ENCODE peak calls at places on chromosomes 7 and 10, in five cellular contexts. P is mesenchymal stem cell, C is H1, F is neuronal stem cell, R is trophoblast cell. W is an unnamed sample.

GRCh38 chr7:33901199-33901598 is 4.1 kb upstream of the BMPER start:
- DNase-seq in P (no peak), R (no peak), C (no peak), F (no peak), W (no peak)

GRCh38 chr10:97411411-97411810 is 10.3 kb upstream of the RRP12 start:
- DNase-seq in C (no peak), F (no peak), P (no peak), R (no peak), W (no peak)

GRCh38 chr10:74991435-74991834 is 120.0 kb upstream of the SAMD8 start:
- DNase-seq in R (no peak), C (no peak), F (no peak), P (peak; percentile 44), W (no peak)

GRCh38 chr10:89206402-89207180 is 526 bp downstream of the CH25H start:
- DNase-seq in C (peak; percentile 77), P (no peak), F (peak; percentile 8), R (peak; percentile 56), W (peak; percentile 54)

GRCh38 chr10:93481931-93482834 is at the start of gene MYOF:
- DNase-seq in P (peak; percentile 91), F (peak; percentile 54), R (peak; percentile 93), C (peak; percentile 59), W (peak; percentile 61)

GRCh38 chr7:2175514-2175913 is 57.2 kb downstream of the MAD1L1 start:
- DNase-seq in P (peak; percentile 73), R (no peak), C (no peak), F (no peak), W (no peak)

GRCh38 chr7:123533553-123533917 is 860 bp downstream of the IQUB start:
- DNase-seq in C (no peak), F (no peak), R (no peak), P (no peak), W (no peak)

GRCh38 chr10:46234431-46235060 is 52.3 kb upstream of the ANTXRL start:
- DNase-seq in R (no peak), F (no peak), P (no peak), C (peak; percentile 41), W (peak; percentile 21)

GRCh38 chr7:98875501-98875900 is 2.8 kb upstream of the TRRAP start:
- DNase-seq in P (no peak), F (no peak), R (no peak), C (no peak), W (no peak)

GRCh38 chr7:80288175-80289122 is 153.8 kb downstream of the GNAI1 start:
- DNase-seq in F (no peak), C (no peak), R (no peak), P (peak; percentile 63), W (peak; percentile 29)

GRCh38 chr7:142647749-142648148 is 101.5 kb upstream of the PRSS1 start:
- DNase-seq in R (no peak), C (no peak), F (no peak), P (no peak), W (no peak)

GRCh38 chr10:30058570-30059132 is 735 bp downstream of the JCAD start:
- DNase-seq in F (no peak), C (peak; percentile 56), P (peak; percentile 29), R (no peak), W (no peak)

GRCh38 chr7:122198581-122198980 is 54.5 kb upstream of the AASS start:
- DNase-seq in C (no peak), R (peak; percentile 35), F (no peak), P (no peak), W (no peak)

GRCh38 chr10:20598590-20598989 is 298.5 kb downstream of the NEBL start:
- DNase-seq in R (peak; percentile 27), P (peak; percentile 92), C (no peak), F (no peak), W (peak; percentile 65)

GRCh38 chr10:123669901-123670300 is 3.7 kb downstream of the GPR26 start:
- DNase-seq in R (no peak), F (no peak), P (no peak), C (no peak), W (no peak)

GRCh38 chr7:105806592-105807266 is 69.7 kb downstream of the ATXN7L1 start:
- DNase-seq in P (peak; percentile 81), R (no peak), C (no peak), F (no peak), W (no peak)

GRCh38 chr10:69636626-69637550 is 6.8 kb downstream of the FAM241B start:
- DNase-seq in R (no peak), F (no peak), C (no peak), P (no peak), W (peak; percentile 72)

GRCh38 chr10:11036424-11037011 is 18.8 kb downstream of the CELF2 start:
- DNase-seq in C (no peak), P (peak; percentile 50), R (no peak), F (peak; percentile 33), W (peak; percentile 50)

GRCh38 chr7:148567524-148567923 is 23.0 kb upstream of the C7orf33 start:
- DNase-seq in R (no peak), C (no peak), F (no peak), P (no peak), W (no peak)

GRCh38 chr7:28570113-28570969 is 158.0 kb downstream of the CREB5 start:
- DNase-seq in P (no peak), R (peak; percentile 36), F (no peak), C (no peak), W (no peak)

GRCh38 chr10:51832652-51833383 is 133.4 kb upstream of the CSTF2T start:
- DNase-seq in F (no peak), R (peak; percentile 27), C (no peak), P (peak; percentile 72), W (no peak)

GRCh38 chr10:97708976-97709745 is 4.4 kb upstream of the MARVELD1 start:
- DNase-seq in R (peak; percentile 58), P (peak; percentile 75), C (peak; percentile 84), F (peak; percentile 65), W (peak; percentile 70)

GRCh38 chr7:134589491-134589941 is 40.6 kb downstream of the AKR1B15 start:
- DNase-seq in P (peak; percentile 22), R (peak; percentile 73), F (no peak), C (no peak), W (no peak)

GRCh38 chr10:26437637-26438461 is at the start of gene APBB1IP:
- DNase-seq in F (no peak), C (peak; percentile 60), R (peak; percentile 93), P (no peak), W (peak; percentile 43)

GRCh38 chr10:114544045-114544659 is 113.9 kb downstream of the ABLIM1 start:
- DNase-seq in R (no peak), F (no peak), P (no peak), C (no peak), W (no peak)

DNA sequence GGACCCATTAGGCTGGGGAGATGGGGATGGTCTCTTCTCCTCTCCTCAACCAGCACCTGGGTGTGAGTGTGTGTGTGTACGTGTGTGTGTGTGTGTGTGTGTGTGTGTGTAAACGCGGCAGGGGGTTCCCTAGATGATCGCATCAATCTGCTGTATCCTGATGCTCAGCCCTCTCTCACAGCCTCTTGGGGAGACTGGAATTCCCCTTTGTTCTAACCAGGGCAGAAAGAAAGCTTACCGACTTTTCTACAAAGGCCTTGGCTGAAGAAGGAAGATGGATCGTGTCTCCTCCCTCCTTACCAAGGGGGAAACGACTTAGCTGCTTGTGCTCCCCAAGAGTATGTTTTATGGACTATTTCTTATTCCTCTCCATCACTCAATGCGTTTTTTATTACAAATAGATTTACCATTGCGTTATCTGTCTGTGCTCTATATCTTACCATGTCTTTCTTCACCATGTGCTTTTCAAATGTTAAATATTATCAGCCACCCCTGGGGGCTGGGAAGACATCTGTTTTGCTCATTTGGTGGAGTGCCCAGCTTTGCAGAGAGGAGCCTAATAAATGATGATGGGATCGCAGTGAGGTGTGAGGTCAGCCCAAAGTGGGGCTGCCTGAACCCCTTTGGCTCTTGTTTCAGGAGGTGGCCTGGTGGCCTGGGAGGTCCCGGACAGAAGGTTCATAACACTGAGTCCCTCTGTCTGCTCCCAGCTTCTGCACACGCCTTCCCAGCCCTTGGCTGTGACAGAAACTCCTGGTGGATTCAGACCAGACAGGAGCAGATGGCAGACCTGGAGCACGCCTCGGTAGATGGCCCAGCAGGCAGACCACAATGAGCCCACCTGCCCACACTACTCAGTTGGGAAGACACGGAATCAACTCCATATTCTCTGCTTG is 262.0 kb downstream of the PRPF18 start:
- DNase-seq in C (no peak), R (no peak), F (no peak), P (no peak), W (no peak)
- H2BK12ac ChIP-seq in C (no peak overlapping the region), R (no peak overlapping the region), F (no peak overlapping the region), P (no peak overlapping the region), W (no peak overlapping the region)

DNA sequence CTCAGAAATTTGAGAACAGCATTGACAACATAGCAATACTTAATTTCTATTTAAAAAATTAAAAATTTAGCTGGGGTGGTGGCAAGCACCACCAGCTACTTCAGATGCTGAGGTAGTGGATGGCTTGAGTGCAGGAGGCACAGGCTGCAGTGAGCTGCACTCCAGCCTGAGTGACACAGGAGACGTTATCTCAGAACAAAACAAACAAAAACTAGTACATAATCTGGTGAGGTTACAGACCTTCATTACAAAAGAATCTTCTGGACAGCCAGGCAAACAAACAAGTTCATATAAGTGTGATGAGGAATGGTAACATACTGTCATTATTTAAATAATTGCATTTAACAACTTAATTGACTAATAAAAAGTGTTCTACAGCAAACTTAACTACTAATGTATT is 77.0 kb upstream of the OIT3 start:
- DNase-seq in F (no peak), C (no peak), R (no peak), P (no peak), W (no peak)
- H2BK12ac ChIP-seq in F (no peak overlapping the region), C (no peak overlapping the region), R (no peak overlapping the region), P (no peak overlapping the region), W (no peak overlapping the region)

DNA sequence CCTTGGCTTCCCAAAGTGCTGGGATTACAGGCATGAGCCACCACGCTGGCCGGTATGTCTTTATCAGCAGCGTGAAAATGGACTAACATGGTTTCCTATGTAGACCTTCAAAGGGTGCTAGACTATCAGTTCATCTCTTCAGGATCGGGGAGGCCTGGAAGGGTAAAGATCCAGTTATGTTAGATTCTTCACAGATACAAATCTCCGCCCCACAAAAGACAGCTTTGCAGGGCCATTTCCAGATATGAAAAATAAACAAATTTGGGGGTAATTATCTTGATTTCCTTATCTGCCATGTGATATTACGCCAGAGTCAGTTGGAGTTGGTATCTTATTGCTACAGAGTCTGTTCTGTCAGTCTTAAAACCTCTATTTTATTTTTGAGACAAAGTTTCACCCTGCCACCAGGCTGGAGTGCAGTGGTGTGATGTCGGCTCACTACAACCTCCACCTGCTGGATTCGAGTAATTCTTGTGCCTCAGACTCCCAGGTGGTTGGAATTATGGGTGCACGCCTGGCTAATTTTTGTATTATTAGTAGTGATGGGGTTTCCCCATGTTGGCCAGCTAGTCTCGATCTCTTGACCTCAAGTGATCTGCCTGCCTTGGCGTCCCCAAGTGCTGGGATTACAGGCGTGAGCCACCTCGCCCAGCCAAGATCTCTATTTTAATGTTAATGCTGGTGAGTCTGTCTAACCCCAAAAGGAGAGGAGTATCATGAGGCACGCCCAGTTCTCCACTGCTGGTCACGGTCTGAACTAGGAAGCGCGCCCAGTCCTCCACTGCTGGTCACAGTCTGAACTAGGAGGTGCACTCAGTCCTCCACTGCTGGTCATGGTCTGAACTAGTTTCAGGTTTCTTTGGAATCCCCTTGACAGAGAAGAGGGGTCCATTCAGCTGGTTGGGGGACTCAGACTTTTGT is 5.8 kb upstream of the LRRC27 start:
- DNase-seq in R (no peak), F (no peak), P (no peak), C (no peak), W (no peak)
- H2BK12ac ChIP-seq in R (no peak overlapping the region), F (no peak overlapping the region), P (no peak overlapping the region), C (no peak overlapping the region), W (no peak overlapping the region)

DNA sequence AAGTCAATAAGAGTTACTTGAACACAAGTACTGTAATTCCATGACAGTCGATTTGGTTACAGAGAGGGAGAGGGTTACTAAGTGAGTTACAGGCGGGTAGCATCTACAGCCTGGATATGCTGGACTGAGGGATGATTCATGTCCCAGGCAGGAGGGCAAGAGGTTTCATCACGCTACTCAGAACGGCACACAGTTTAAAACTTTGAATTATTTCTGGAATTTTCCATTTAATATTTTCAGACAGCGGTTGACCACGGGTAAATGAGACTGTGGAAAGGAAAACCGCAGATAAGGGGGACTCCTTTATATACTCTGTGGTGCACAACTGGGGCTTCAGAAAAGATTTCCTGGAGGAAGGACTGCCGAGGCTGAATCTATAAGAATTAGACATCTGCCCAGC is 25.7 kb upstream of the LRRC4 start:
- DNase-seq in P (peak; percentile 76), F (no peak), R (peak; percentile 43), C (no peak), W (no peak)
- H2BK12ac ChIP-seq in P (no peak overlapping the region), F (no peak overlapping the region), R (no peak overlapping the region), C (no peak overlapping the region), W (no peak overlapping the region)